ENCODE peak calls at places on chromosomes 11 and 22, in five cellular contexts. Y, M, Q, P and F are unnamed samples.

GRCh38 chr11:128520206-128520885 is 67.0 kb downstream of the ETS1 start:
- DNase-seq in Y (no peak), M (no peak), Q (no peak), P (no peak), F (no peak)

GRCh38 chr11:73388241-73389133 is 12.3 kb downstream of the RELT start:
- DNase-seq in Y (no peak), M (peak), Q (peak), P (no peak), F (no peak)

GRCh38 chr22:29377979-29378378 is 10.4 kb downstream of the AP1B1 start:
- DNase-seq in Y (no peak), M (no peak), Q (no peak), P (no peak), F (no peak)

GRCh38 chr11:59708537-59708936 is 5.1 kb downstream of the OR10V1 start:
- DNase-seq in Y (no peak), M (no peak), Q (no peak), P (no peak), F (no peak)

GRCh38 chr22:25497269-25497668 is 67.2 kb upstream of the GRK3 start:
- DNase-seq in Y (no peak), M (peak), Q (no peak), P (no peak), F (no peak)

GRCh38 chr22:22988150-22988549 is 82.2 kb upstream of the GNAZ start:
- DNase-seq in Y (no peak), M (no peak), Q (no peak), P (no peak), F (no peak)

GRCh38 chr11:17887779-17888178 is 125.1 kb downstream of the SERGEF start:
- DNase-seq in Y (no peak), M (no peak), Q (no peak), P (no peak), F (no peak)

GRCh38 chr11:132249256-132249655 is 878.8 kb downstream of the NTM start:
- DNase-seq in Y (no peak), M (no peak), Q (no peak), P (no peak), F (no peak)

GRCh38 chr11:61666684-61667297 is 13.4 kb upstream of the DAGLA start:
- DNase-seq in Y (no peak), M (no peak), Q (no peak), P (no peak), F (no peak)

GRCh38 chr11:44266056-44266780 is 43.7 kb downstream of the ALX4 start:
- DNase-seq in Y (no peak), M (no peak), Q (peak), P (no peak), F (no peak)

GRCh38 chr11:107856981-107857517 is 1.5 kb downstream of the SLC35F2 start:
- DNase-seq in Y (no peak), M (peak), Q (peak), P (no peak), F (no peak)

GRCh38 chr11:74004694-74005615 is 3.9 kb downstream of the UCP3 start:
- DNase-seq in Y (peak), M (no peak), Q (no peak), P (no peak), F (no peak)

GRCh38 chr22:30481711-30482110 is 9.9 kb upstream of the SEC14L3 start:
- DNase-seq in Y (no peak), M (peak), Q (no peak), P (no peak), F (no peak)

GRCh38 chr11:81840375-81840774 is 893.3 kb downstream of the FAM181B start:
- DNase-seq in Y (no peak), M (no peak), Q (no peak), P (no peak), F (no peak)

GRCh38 chr22:42462016-42462415 is 29.8 kb upstream of the NFAM1 start:
- DNase-seq in Y (no peak), M (no peak), Q (no peak), P (no peak), F (peak)

GRCh38 chr22:44828193-44828592 is 75.8 kb downstream of the ARHGAP8 start:
- DNase-seq in Y (no peak), M (peak), Q (no peak), P (peak), F (no peak)

GRCh38 chr11:9562716-9563115 is 10.8 kb upstream of the WEE1 start:
- DNase-seq in Y (no peak), M (no peak), Q (no peak), P (no peak), F (no peak)

GRCh38 chr11:57742087-57742452 is 779 bp downstream of the SELENOH start:
- DNase-seq in Y (no peak), M (no peak), Q (no peak), P (no peak), F (no peak)

GRCh38 chr22:47292546-47293320 is 530.3 kb downstream of the TBC1D22A start:
- DNase-seq in Y (no peak), M (peak), Q (peak), P (no peak), F (no peak)

GRCh38 chr11:75429902-75430691 is 2.9 kb downstream of the KLHL35 start:
- DNase-seq in Y (peak), M (no peak), Q (peak), P (peak), F (peak)

GRCh38 chr11:86990520-86990919 is 35.3 kb upstream of the FZD4 start:
- DNase-seq in Y (no peak), M (peak), Q (no peak), P (no peak), F (no peak)

GRCh38 chr22:27443315-27443714 is 358.2 kb downstream of the MN1 start:
- DNase-seq in Y (no peak), M (no peak), Q (no peak), P (no peak), F (no peak)

GRCh38 chr22:37244114-37244921 is at the start of gene RAC2:
- DNase-seq in Y (peak), M (peak), Q (peak), P (peak), F (no peak)

GRCh38 chr11:115712296-115712695 is 208.1 kb upstream of the CADM1 start:
- DNase-seq in Y (no peak), M (no peak), Q (no peak), P (no peak), F (no peak)

GRCh38 chr11:1760351-1761109 is 3.2 kb downstream of the CTSD start:
- DNase-seq in Y (no peak), M (no peak), Q (peak), P (no peak), F (no peak)

GRCh38 chr11:35549787-35550186 is 24.4 kb upstream of the PAMR1 start:
- DNase-seq in Y (no peak), M (peak), Q (no peak), P (no peak), F (no peak)

GRCh38 chr11:12330491-12331231 is 46.7 kb upstream of the PARVA start:
- DNase-seq in Y (no peak), M (peak), Q (no peak), P (no peak), F (peak)